ENCODE peak calls at places on chromosomes 3 and 15, in five cellular contexts. J is neuronal stem cell, M is mesenchymal stem cell, B is trophoblast cell, S is H1. A is an unnamed sample.

GRCh38 chr15:29669823-29670222 is 152.4 kb downstream of the TJP1 start:
- DNase-seq in M (peak; percentile 26), S (no peak), B (peak; percentile 72), J (no peak), A (peak; percentile 34)

GRCh38 chr15:71691700-71692417 is 118.5 kb upstream of the NR2E3 start:
- DNase-seq in S (no peak), B (peak; percentile 6), J (no peak), M (peak; percentile 34), A (peak; percentile 95)

GRCh38 chr3:160941885-160942494 is 163.2 kb downstream of the B3GALNT1 start:
- DNase-seq in J (peak; percentile 41), S (no peak), M (peak; percentile 79), B (peak; percentile 66), A (peak; percentile 61)

GRCh38 chr3:79767953-79768282 is at the start of gene ROBO1:
- DNase-seq in B (no peak), S (no peak), J (peak; percentile 27), M (no peak), A (no peak)

GRCh38 chr3:23743141-23743784 is 62.5 kb upstream of the UBE2E1 start:
- DNase-seq in J (no peak), B (peak; percentile 55), S (no peak), M (no peak), A (no peak)

GRCh38 chr15:100256985-100257650 is 84.7 kb downstream of the ADAMTS17 start:
- DNase-seq in M (no peak), J (no peak), B (no peak), S (no peak), A (no peak)

GRCh38 chr3:47000922-47001730 is 21.7 kb downstream of the NBEAL2 start:
- DNase-seq in B (no peak), J (no peak), M (no peak), S (no peak), A (no peak)

GRCh38 chr3:10552631-10552943 is 47.2 kb upstream of the ATP2B2 start:
- DNase-seq in J (no peak), M (no peak), B (no peak), S (no peak), A (no peak)

GRCh38 chr3:16300881-16301359 is 35.9 kb downstream of the OXNAD1 start:
- DNase-seq in M (no peak), S (no peak), B (peak; percentile 79), J (no peak), A (no peak)

GRCh38 chr3:88005066-88005465 is 53.7 kb downstream of the CGGBP1 start:
- DNase-seq in M (peak; percentile 28), B (no peak), S (no peak), J (no peak), A (peak; percentile 14)

GRCh38 chr15:63018639-63019038 is 23.9 kb upstream of the TPM1 start:
- DNase-seq in M (peak; percentile 25), J (no peak), S (no peak), B (no peak), A (peak; percentile 39)

GRCh38 chr3:108091498-108092259 is 848 bp upstream of the CD47 start:
- DNase-seq in J (no peak), S (no peak), M (no peak), B (no peak), A (no peak)

GRCh38 chr3:106452096-106452495 is 583.3 kb upstream of the CBLB start:
- DNase-seq in S (no peak), M (no peak), J (no peak), B (no peak), A (no peak)

GRCh38 chr15:27412413-27412812 is 441.4 kb downstream of the GABRG3 start:
- DNase-seq in S (no peak), M (no peak), B (no peak), J (no peak), A (no peak)

GRCh38 chr3:154954750-154955149 is 125.4 kb upstream of the MME start:
- DNase-seq in B (peak; percentile 13), M (peak; percentile 59), J (no peak), S (no peak), A (peak; percentile 76)

GRCh38 chr3:115100806-115101205 is 46.3 kb downstream of the ZBTB20 start:
- DNase-seq in M (no peak), J (no peak), B (no peak), S (no peak), A (no peak)

GRCh38 chr3:183775781-183776180 is 49.6 kb downstream of the MAP6D1 start:
- DNase-seq in J (no peak), B (no peak), S (no peak), M (no peak), A (no peak)

GRCh38 chr3:131142580-131142979 is 115.9 kb downstream of the NEK11 start:
- DNase-seq in S (no peak), J (no peak), B (no peak), M (peak; percentile 1), A (peak; percentile 1)

GRCh38 chr15:68191555-68191954 is 13.6 kb downstream of the CALML4 start:
- DNase-seq in M (no peak), S (no peak), J (no peak), B (no peak), A (no peak)

GRCh38 chr15:39770748-39771689 is 11.6 kb downstream of the FSIP1 start:
- DNase-seq in M (peak; percentile 90), S (no peak), B (no peak), J (no peak), A (peak; percentile 92)

GRCh38 chr3:188198001-188198400 is 44.0 kb downstream of the LPP start:
- DNase-seq in B (no peak), J (no peak), S (no peak), M (no peak), A (no peak)

GRCh38 chr3:51710631-51711351 is 3.9 kb downstream of the GRM2 start:
- DNase-seq in S (no peak), B (no peak), M (no peak), J (no peak), A (no peak)

GRCh38 chr15:101481381-101481705 is 8.2 kb downstream of the PCSK6 start:
- DNase-seq in S (no peak), B (peak; percentile 35), J (no peak), M (no peak), A (no peak)

GRCh38 chr15:92733934-92734521 is 78.5 kb upstream of the FAM174B start:
- DNase-seq in S (no peak), B (no peak), M (no peak), J (no peak), A (peak; percentile 11)

GRCh38 chr15:23854535-23855252 is 167.6 kb upstream of the NDN start:
- DNase-seq in B (no peak), S (no peak), M (peak; percentile 48), J (no peak), A (no peak)

GRCh38 chr3:131007782-131008181 is 18.8 kb downstream of the ASTE1 start:
- DNase-seq in S (no peak), M (no peak), J (no peak), B (no peak), A (peak; percentile 28)

GRCh38 chr15:25652697-25653096 is 210.4 kb downstream of the ATP10A start:
- DNase-seq in J (no peak), B (no peak), S (no peak), M (no peak), A (no peak)

GRCh38 chr15:75350601-75351331 is 3.9 kb downstream of the NEIL1 start:
- DNase-seq in S (no peak), B (no peak), J (no peak), M (no peak), A (no peak)

GRCh38 chr15:90955911-90956310 is 1.2 kb downstream of the RCCD1 start:
- DNase-seq in B (no peak), S (no peak), M (no peak), J (no peak), A (no peak)

GRCh38 chr3:69890691-69891090 is 108.8 kb upstream of the SAMMSON start:
- DNase-seq in B (no peak), S (no peak), J (no peak), M (no peak), A (peak; percentile 25)

GRCh38 chr3:69890094-69890493 is 109.4 kb upstream of the SAMMSON start:
- DNase-seq in J (no peak), B (no peak), M (peak; percentile 25), S (no peak), A (peak; percentile 61)

GRCh38 chr3:69888040-69888945 is 111.2 kb upstream of the SAMMSON start:
- DNase-seq in M (no peak), J (peak; percentile 33), S (no peak), B (no peak), A (no peak)

GRCh38 chr3:69892706-69893105 is 106.8 kb upstream of the SAMMSON start:
- DNase-seq in S (no peak), J (no peak), B (no peak), M (no peak), A (no peak)

GRCh38 chr3:69888946-69889315 is 110.6 kb upstream of the SAMMSON start:
- DNase-seq in B (no peak), J (no peak), S (no peak), M (no peak), A (no peak)
- H3K14ac ChIP-seq in B (no peak overlapping the region), J (no peak overlapping the region), S (no peak overlapping the region), M (no peak overlapping the region), A (no peak overlapping the region)

DNA sequence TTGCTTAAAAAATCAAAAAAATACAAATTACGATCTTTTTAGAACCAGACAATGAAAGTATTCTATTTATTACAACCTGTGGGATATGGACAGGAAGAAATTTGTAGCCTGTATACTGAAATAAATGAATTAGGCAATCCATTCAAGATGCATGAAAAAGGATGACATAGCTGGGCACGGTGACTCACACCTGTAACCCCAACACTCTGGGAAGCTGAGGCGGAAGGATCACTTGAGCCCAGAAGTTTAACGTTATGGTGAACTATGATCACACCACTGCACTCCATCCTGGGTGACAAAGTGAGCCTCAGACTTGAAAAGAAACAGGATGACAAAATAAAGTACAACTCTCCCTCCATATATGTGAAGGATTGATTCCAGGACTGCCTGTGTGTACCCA is 74.1 kb downstream of the MSL2 start:
- DNase-seq in M (no peak), J (no peak), B (no peak), S (no peak), A (peak; percentile 9)
- H3K4me3 ChIP-seq in M (no peak overlapping the region), J (no peak overlapping the region), B (no peak overlapping the region), S (no peak overlapping the region), A (no peak overlapping the region)

GRCh38 chr3:49164983-49165720 is 979 bp downstream of the CCDC71 start:
- DNase-seq in J (no peak), M (peak; percentile 12), B (peak; percentile 71), S (no peak), A (no peak)
- H4K8ac ChIP-seq in J (no peak overlapping the region), M (no peak overlapping the region), B (peak overlapping the region; percentile 92), S (no peak overlapping the region), A (peak overlapping the region; percentile 100)

GRCh38 chr15:31159837-31160236 is 58.3 kb upstream of the TRPM1 start:
- DNase-seq in B (no peak), J (no peak), M (no peak), S (no peak), A (no peak)
- H3K14ac ChIP-seq in B (peak overlapping the region; percentile 74), J (peak overlapping the region; percentile 42), M (no peak overlapping the region), S (no peak overlapping the region), A (no peak overlapping the region)

GRCh38 chr3:126852536-126852935 is 130.4 kb upstream of the PLXNA1 start:
- DNase-seq in S (no peak), B (peak; percentile 70), J (no peak), M (no peak), A (no peak)
- H3K4me3 ChIP-seq in S (no peak overlapping the region), B (no peak overlapping the region), J (no peak overlapping the region), M (no peak overlapping the region), A (no peak overlapping the region)